ENCODE peak calls at places on chromosomes 5 and 9, in five cellular contexts. V is HFFc6; X is KBM-7; G is stimulated activated CD8-positive, alpha-beta memory T cell treated with anti-CD3 and anti-CD28 coated beads, Interleukin-4, amount 100 ng/mL, for 1 hour; S is uterus. C is an unnamed sample.

GRCh38 chr5:128905225-128906110 is 59.8 kb upstream of the SLC27A6 start:
- DNase-seq in V (peak; percentile 57), X (peak; percentile 54), G (no peak), S (peak; percentile 18), C (peak; percentile 24)

GRCh38 chr9:83959061-83959460 is 21.0 kb downstream of the HNRNPK start:
- DNase-seq in V (peak; percentile 77), X (no peak), G (no peak), S (no peak), C (no peak)

GRCh38 chr5:179806250-179807045 is at the start of gene MGAT4B:
- DNase-seq in V (peak; percentile 48), X (peak; percentile 67), G (no peak), S (peak; percentile 76), C (peak; percentile 53)

GRCh38 chr5:157548513-157549282 is 26.9 kb downstream of the ADAM19 start:
- DNase-seq in V (peak; percentile 90), X (no peak), G (no peak), S (no peak), C (no peak)

GRCh38 chr5:125470503-125470902 is 724.1 kb upstream of the ZNF608 start:
- DNase-seq in V (no peak), X (no peak), G (no peak), S (no peak), C (no peak)

GRCh38 chr9:118882674-118883073 is 486.6 kb downstream of the BRINP1 start:
- DNase-seq in V (peak; percentile 37), X (no peak), G (no peak), S (no peak), C (no peak)

GRCh38 chr5:5315068-5315835 is 107.2 kb upstream of the ICE1 start:
- DNase-seq in V (no peak), X (no peak), G (no peak), S (no peak), C (no peak)

GRCh38 chr5:90134381-90134780 is 275.2 kb downstream of the CETN3 start:
- DNase-seq in V (no peak), X (no peak), G (no peak), S (no peak), C (no peak)

GRCh38 chr9:95381243-95381642 is 63.7 kb upstream of the FANCC start:
- DNase-seq in V (peak; percentile 32), X (no peak), G (no peak), S (no peak), C (no peak)

GRCh38 chr5:116544542-116545241 is 29.9 kb downstream of the SEMA6A start:
- DNase-seq in V (no peak), X (no peak), G (no peak), S (no peak), C (no peak)

GRCh38 chr9:97979778-97980478 is 3.2 kb upstream of the ANP32B start:
- DNase-seq in V (no peak), X (no peak), G (no peak), S (no peak), C (no peak)

GRCh38 chr5:169716287-169716686 is 79.2 kb downstream of the DOCK2 start:
- DNase-seq in V (peak; percentile 53), X (no peak), G (no peak), S (no peak), C (no peak)

GRCh38 chr9:35951736-35952135 is 6.2 kb downstream of the OR2S2 start:
- DNase-seq in V (peak; percentile 55), X (no peak), G (no peak), S (no peak), C (no peak)

GRCh38 chr5:55073211-55073610 is 29.2 kb upstream of the GZMA start:
- DNase-seq in V (no peak), X (no peak), G (no peak), S (no peak), C (no peak)

GRCh38 chr5:154528005-154528594 is 50.1 kb upstream of the HAND1 start:
- DNase-seq in V (no peak), X (no peak), G (no peak), S (no peak), C (no peak)

GRCh38 chr9:32431940-32432555 is 47.6 kb downstream of the ACO1 start:
- DNase-seq in V (peak; percentile 42), X (peak; percentile 20), G (no peak), S (peak; percentile 31), C (no peak)

GRCh38 chr5:79318935-79319614 is 83.1 kb downstream of the JMY start:
- DNase-seq in V (peak; percentile 75), X (no peak), G (no peak), S (no peak), C (peak; percentile 46)

GRCh38 chr9:114037249-114037648 is 40.9 kb downstream of the AMBP start:
- DNase-seq in V (no peak), X (no peak), G (no peak), S (no peak), C (no peak)

GRCh38 chr5:40307076-40307475 is 372.6 kb upstream of the PTGER4 start:
- DNase-seq in V (no peak), X (no peak), G (no peak), S (no peak), C (no peak)

GRCh38 chr5:127040779-127041520 is 10.6 kb upstream of the MARCHF3 start:
- DNase-seq in V (no peak), X (no peak), G (no peak), S (peak; percentile 36), C (no peak)

GRCh38 chr9:116166713-116167112 is 13.1 kb downstream of the PAPPA start:
- DNase-seq in V (no peak), X (no peak), G (no peak), S (no peak), C (no peak)

GRCh38 chr9:127960410-127961165 is 20.2 kb downstream of the EEIG1 start:
- DNase-seq in V (no peak), X (no peak), G (no peak), S (no peak), C (no peak)

GRCh38 chr9:114524401-114524800 is 19.1 kb upstream of the WHRN start:
- DNase-seq in V (no peak), X (no peak), G (no peak), S (no peak), C (no peak)

GRCh38 chr9:126698251-126698650 is 84.5 kb downstream of the LMX1B start:
- DNase-seq in V (no peak), X (no peak), G (no peak), S (no peak), C (no peak)

GRCh38 chr5:114249838-114250237 is 112.0 kb upstream of the KCNN2 start:
- DNase-seq in V (peak; percentile 91), X (no peak), G (no peak), S (no peak), C (no peak)

GRCh38 chr9:123402981-123403509 is 47.0 kb downstream of the CRB2 start:
- DNase-seq in V (no peak), X (no peak), G (no peak), S (no peak), C (no peak)

GRCh38 chr9:99414321-99414720 is 192.2 kb downstream of the SEC61B start:
- DNase-seq in V (peak; percentile 19), X (no peak), G (no peak), S (no peak), C (no peak)

GRCh38 chr5:72649449-72649848 is 142.2 kb upstream of the ZNF366 start:
- DNase-seq in V (no peak), X (no peak), G (no peak), S (peak; percentile 33), C (peak; percentile 25)

GRCh38 chr5:150612405-150612804 is 28.1 kb upstream of the SYNPO start:
- DNase-seq in V (no peak), X (no peak), G (no peak), S (no peak), C (no peak)

GRCh38 chr5:5295361-5295760 is 127.1 kb upstream of the ICE1 start:
- DNase-seq in V (no peak), X (no peak), G (no peak), S (no peak), C (no peak)

GRCh38 chr5:168177831-168178450 is 113.5 kb upstream of the WWC1 start:
- DNase-seq in V (no peak), X (no peak), G (no peak), S (no peak), C (no peak)